ENCODE peak calls at places on chromosomes 1 and 21, in seven cellular contexts. I, G, Q, X, K, E and N are unnamed samples.
A peak's percentile ranks its signal among the peaks of the same experiment; 100 is the strongest.

GRCh38 chr1:194975913-194976312 is 1632.3 kb downstream of the KCNT2 start:
- DNase-seq in X (no peak), Q (peak; percentile 1), K (no peak), E (no peak), G (no peak), I (no peak), N (no peak)

GRCh38 chr1:3727042-3727824 is 25.0 kb upstream of the CCDC27 start:
- DNase-seq in E (peak; percentile 69), I (peak; percentile 70), G (no peak), Q (no peak), X (no peak), K (no peak), N (peak; percentile 49)

GRCh38 chr21:35814858-35815619 is 245.3 kb downstream of the SETD4 start:
- DNase-seq in X (no peak), G (no peak), Q (no peak), I (no peak), K (no peak), E (no peak), N (no peak)

GRCh38 chr21:44780767-44781459 is 20.7 kb downstream of the UBE2G2 start:
- DNase-seq in X (no peak), E (peak; percentile 54), I (no peak), K (no peak), Q (no peak), G (no peak), N (no peak)

GRCh38 chr1:180178511-180179161 is 24.0 kb downstream of the QSOX1 start:
- DNase-seq in Q (no peak), X (peak; percentile 13), E (peak; percentile 69), I (peak; percentile 80), K (peak; percentile 67), G (no peak), N (peak; percentile 72)

GRCh38 chr1:46303038-46303871 is at the start of the genes LRRC41 and UQCRH:
- DNase-seq in X (peak; percentile 85), I (peak; percentile 95), K (peak; percentile 96), E (peak; percentile 96), Q (peak; percentile 93), G (peak; percentile 90), N (peak; percentile 98)

GRCh38 chr1:153968000-153968363 is 280 bp downstream of the CREB3L4 start:
- DNase-seq in G (no peak), X (no peak), I (no peak), E (no peak), K (peak; percentile 79), Q (no peak), N (no peak)

GRCh38 chr1:110962892-110963665 is 643 bp downstream of the LRIF1 start:
- DNase-seq in X (peak; percentile 9), G (peak; percentile 47), I (peak; percentile 79), Q (peak; percentile 12), E (peak; percentile 63), K (peak; percentile 72), N (peak; percentile 85)

GRCh38 chr1:13779930-13780329 is 79.9 kb downstream of the PRDM2 start:
- DNase-seq in I (no peak), K (no peak), G (no peak), E (no peak), Q (no peak), X (no peak), N (no peak)

GRCh38 chr21:45544449-45545235 is 2.4 kb upstream of the SLC19A1 start:
- DNase-seq in E (no peak), I (no peak), X (no peak), K (peak; percentile 27), G (no peak), Q (no peak), N (no peak)

GRCh38 chr1:55579332-55579996 is 364.3 kb upstream of the USP24 start:
- DNase-seq in X (no peak), E (no peak), K (no peak), Q (no peak), I (no peak), G (no peak), N (no peak)

GRCh38 chr1:66341446-66342089 is 192.4 kb upstream of the SGIP1 start:
- DNase-seq in K (no peak), I (no peak), X (no peak), G (no peak), Q (no peak), E (no peak), N (no peak)

GRCh38 chr1:19341201-19342076 is 29.3 kb downstream of the SLC66A1 start:
- DNase-seq in Q (peak; percentile 76), X (peak; percentile 41), I (peak; percentile 83), K (peak; percentile 74), G (peak; percentile 31), E (peak; percentile 82), N (peak; percentile 75)

GRCh38 chr1:204404629-204405028 is 7.0 kb downstream of the PPP1R15B start:
- DNase-seq in E (no peak), K (no peak), Q (no peak), G (no peak), I (no peak), X (no peak), N (no peak)

GRCh38 chr1:2382621-2383361 is 8.6 kb downstream of the MORN1 start:
- DNase-seq in X (no peak), E (peak; percentile 54), G (no peak), K (peak; percentile 56), I (peak; percentile 48), Q (peak; percentile 54), N (no peak)

GRCh38 chr1:233020441-233020840 is 70.0 kb downstream of the NTPCR start:
- DNase-seq in G (peak; percentile 11), X (no peak), E (peak; percentile 69), Q (no peak), I (no peak), K (no peak), N (peak; percentile 38)

GRCh38 chr1:60265560-60266535 is 192.3 kb upstream of the C1orf87 start:
- DNase-seq in G (no peak), I (no peak), Q (no peak), E (no peak), K (no peak), X (no peak), N (no peak)

GRCh38 chr1:164605254-164606091 is 46.5 kb downstream of the PBX1 start:
- DNase-seq in G (no peak), K (no peak), Q (no peak), X (no peak), E (no peak), I (no peak), N (no peak)

GRCh38 chr1:119007343-119007671 is 19.2 kb upstream of the TBX15 start:
- DNase-seq in K (no peak), I (no peak), E (no peak), X (no peak), Q (no peak), G (no peak), N (no peak)

GRCh38 chr1:52904590-52905375 is 16.8 kb downstream of the ECHDC2 start:
- DNase-seq in G (no peak), K (no peak), E (peak; percentile 50), X (no peak), I (peak; percentile 51), Q (peak; percentile 76), N (peak; percentile 27)

GRCh38 chr1:246748867-246749266 is 24.7 kb downstream of the SCCPDH start:
- DNase-seq in G (no peak), X (no peak), E (no peak), I (no peak), Q (no peak), K (no peak), N (no peak)

GRCh38 chr1:113508364-113509164 is 118.2 kb downstream of the MAGI3 start:
- DNase-seq in G (no peak), I (no peak), X (no peak), E (peak; percentile 47), Q (no peak), K (no peak), N (no peak)

GRCh38 chr1:62905872-62906271 is 121.9 kb downstream of the ATG4C start:
- DNase-seq in I (no peak), E (no peak), Q (no peak), G (no peak), K (no peak), X (no peak), N (no peak)

GRCh38 chr1:24913274-24913604 is 16.8 kb downstream of the RUNX3 start:
- DNase-seq in X (no peak), G (no peak), Q (no peak), I (no peak), K (no peak), E (no peak), N (no peak)

GRCh38 chr1:97252076-97252475 is 530.5 kb downstream of the PTBP2 start:
- DNase-seq in X (no peak), Q (no peak), E (no peak), K (no peak), I (no peak), G (no peak), N (no peak)

GRCh38 chr1:16617101-16617727 is 3.9 kb upstream of the NBPF1 start:
- DNase-seq in K (peak; percentile 50), E (no peak), G (no peak), Q (no peak), I (no peak), X (no peak), N (no peak)

GRCh38 chr1:19210772-19211549 is 895 bp upstream of the UBR4 start:
- DNase-seq in X (no peak), Q (no peak), K (no peak), I (no peak), G (peak; percentile 24), E (peak; percentile 28), N (peak; percentile 63)

GRCh38 chr1:10765734-10766478 is 30.5 kb downstream of the CASZ1 start:
- DNase-seq in Q (no peak), K (peak; percentile 58), X (no peak), G (no peak), I (no peak), E (no peak), N (no peak)

GRCh38 chr1:225942574-225942973 is 1.6 kb upstream of the LEFTY2 start:
- DNase-seq in G (no peak), Q (no peak), X (no peak), E (no peak), K (no peak), I (no peak), N (no peak)

GRCh38 chr1:214377886-214378285 is 96.9 kb downstream of the SMYD2 start:
- DNase-seq in K (no peak), G (no peak), X (no peak), E (no peak), Q (no peak), I (no peak), N (no peak)

GRCh38 chr1:25799758-25800537 is at the start of gene SELENON:
- DNase-seq in E (peak; percentile 83), X (peak; percentile 42), G (no peak), I (no peak), Q (no peak), K (peak; percentile 86), N (peak; percentile 41)

GRCh38 chr1:243402868-243403267 is 147.0 kb downstream of the SDCCAG8 start:
- DNase-seq in Q (no peak), K (no peak), I (no peak), E (no peak), X (no peak), G (no peak), N (no peak)

GRCh38 chr1:12619396-12620141 is 1.6 kb upstream of the DHRS3 start:
- DNase-seq in I (peak; percentile 74), K (peak; percentile 88), E (peak; percentile 93), X (peak; percentile 44), Q (peak; percentile 58), G (peak; percentile 66), N (peak; percentile 78)

GRCh38 chr1:91015794-91016550 is 5.9 kb downstream of the ZNF644 start:
- DNase-seq in Q (no peak), G (no peak), X (no peak), I (no peak), E (no peak), K (no peak), N (no peak)

GRCh38 chr1:206794294-206794908 is 22.1 kb upstream of the IL10 start:
- DNase-seq in K (no peak), G (no peak), Q (no peak), X (no peak), I (no peak), E (no peak), N (no peak)

GRCh38 chr1:236484310-236484971 is 39.3 kb upstream of the LGALS8 start:
- DNase-seq in Q (no peak), E (no peak), I (no peak), G (no peak), X (no peak), K (no peak), N (no peak)

GRCh38 chr1:23524716-23525401 is 6.2 kb downstream of the E2F2 start:
- DNase-seq in G (no peak), Q (no peak), X (peak; percentile 29), K (no peak), E (no peak), I (peak; percentile 82), N (peak; percentile 67)

GRCh38 chr1:13699936-13700520 is at the start of gene PRDM2:
- DNase-seq in X (peak; percentile 50), I (peak; percentile 70), K (peak; percentile 79), Q (no peak), E (peak; percentile 67), G (peak; percentile 40), N (peak; percentile 46)